ENCODE peak calls at places on chromosomes 1 and 21, in six cellular contexts. R is CD4-positive, alpha-beta T cell; K is cardiac muscle cell; B is activated T-helper 2 cell treated with anti-CD3 and anti-CD28 coated beads, Interferon-gamma antibody, Interleukin-2, Interleukin-4, amounts not matched to agents 10 μg/mL and 5 μg/mL and 100 μg/mL, durations not matched to agents 14 hours and 24 hours and 36 hours; F is nephron progenitor cell; I is MV-4-11. Y is an unnamed sample.

GRCh38 chr1:109610609-109611307 is 8.7 kb downstream of the GNAT2 start:
- DNase-seq in R (no peak), K (no peak), B (no peak), F (no peak), I (peak; percentile 16), Y (no peak)

GRCh38 chr1:204716687-204717086 is 31.1 kb upstream of the LRRN2 start:
- DNase-seq in R (no peak), K (no peak), B (no peak), F (no peak), I (no peak), Y (no peak)

GRCh38 chr1:1080951-1081310 is 6.8 kb upstream of the RNF223 start:
- DNase-seq in R (no peak), K (no peak), B (no peak), F (no peak), I (no peak), Y (peak; percentile 74)

GRCh38 chr1:157562515-157562914 is 10.2 kb upstream of the FCRL5 start:
- DNase-seq in R (no peak), K (no peak), B (no peak), F (no peak), I (no peak), Y (no peak)

GRCh38 chr1:206551985-206552325 is 44.6 kb downstream of the RASSF5 start:
- DNase-seq in R (peak; percentile 70), K (no peak), B (peak; percentile 71), F (no peak), I (no peak), Y (no peak)

GRCh38 chr21:26169061-26169610 is 1.4 kb downstream of the APP start:
- DNase-seq in R (peak; percentile 30), K (peak; percentile 79), B (peak; percentile 38), F (peak; percentile 31), I (peak; percentile 15), Y (peak; percentile 96)

GRCh38 chr21:45535341-45536081 is 6.7 kb downstream of the SLC19A1 start:
- DNase-seq in R (no peak), K (no peak), B (no peak), F (no peak), I (peak; percentile 84), Y (no peak)

GRCh38 chr1:53094533-53094919 is 32.5 kb downstream of the PODN start:
- DNase-seq in R (no peak), K (no peak), B (no peak), F (no peak), I (no peak), Y (peak; percentile 14)

GRCh38 chr1:203625623-203626189 is 926 bp upstream of the ATP2B4 start:
- DNase-seq in R (peak; percentile 55), K (peak; percentile 65), B (peak; percentile 60), F (no peak), I (peak; percentile 84), Y (no peak)

GRCh38 chr21:25385912-25386474 is 221.3 kb downstream of the MRPL39 start:
- DNase-seq in R (no peak), K (peak; percentile 77), B (no peak), F (peak; percentile 48), I (peak; percentile 49), Y (peak; percentile 66)

GRCh38 chr21:45150630-45151265 is 76.4 kb downstream of the ADARB1 start:
- DNase-seq in R (no peak), K (no peak), B (no peak), F (no peak), I (no peak), Y (no peak)

GRCh38 chr1:1142844-1143243 is 27.0 kb upstream of the C1orf159 start:
- DNase-seq in R (no peak), K (no peak), B (no peak), F (no peak), I (no peak), Y (no peak)

GRCh38 chr1:1328254-1328653 is 2.8 kb upstream of the TAS1R3 start:
- DNase-seq in R (no peak), K (no peak), B (no peak), F (no peak), I (no peak), Y (peak; percentile 73)

GRCh38 chr1:44030606-44031050 is 634 bp downstream of the SLC6A9 start:
- DNase-seq in R (no peak), K (peak; percentile 49), B (peak; percentile 23), F (peak; percentile 77), I (peak; percentile 20), Y (peak; percentile 91)

GRCh38 chr1:13813398-13814012 is 113.5 kb downstream of the PRDM2 start:
- DNase-seq in R (peak; percentile 40), K (peak; percentile 46), B (peak; percentile 32), F (peak; percentile 76), I (no peak), Y (peak; percentile 86)

GRCh38 chr1:21012937-21013336 is 163.8 kb downstream of the EIF4G3 start:
- DNase-seq in R (no peak), K (peak; percentile 56), B (no peak), F (no peak), I (no peak), Y (no peak)

GRCh38 chr1:2019162-2019542 is at the start of gene GABRD:
- DNase-seq in R (no peak), K (peak; percentile 30), B (no peak), F (peak; percentile 63), I (no peak), Y (peak; percentile 94)

GRCh38 chr1:111952258-111952657 is 37.2 kb downstream of the KCND3 start:
- DNase-seq in R (no peak), K (no peak), B (no peak), F (no peak), I (no peak), Y (peak; percentile 22)

GRCh38 chr1:154474802-154475201 is 27.2 kb upstream of the TDRD10 start:
- DNase-seq in R (no peak), K (peak; percentile 88), B (no peak), F (no peak), I (peak; percentile 40), Y (peak; percentile 90)

GRCh38 chr21:40335689-40336088 is 468.5 kb downstream of the PCP4 start:
- DNase-seq in R (no peak), K (no peak), B (no peak), F (no peak), I (no peak), Y (no peak)

GRCh38 chr1:15128520-15129313 is 24.8 kb upstream of the TMEM51 start:
- DNase-seq in R (peak; percentile 45), K (peak; percentile 79), B (peak; percentile 60), F (peak; percentile 86), I (peak; percentile 48), Y (peak; percentile 95)

GRCh38 chr1:53134961-53135734 is 7.3 kb downstream of the SLC1A7 start:
- DNase-seq in R (no peak), K (peak; percentile 91), B (no peak), F (no peak), I (no peak), Y (no peak)

GRCh38 chr1:39657923-39658485 is 13.9 kb downstream of the NT5C1A start:
- DNase-seq in R (peak; percentile 48), K (peak; percentile 83), B (peak; percentile 54), F (peak; percentile 79), I (peak; percentile 77), Y (peak; percentile 95)

GRCh38 chr1:109083495-109083894 is 7.1 kb upstream of the TMEM167B start:
- DNase-seq in R (no peak), K (no peak), B (no peak), F (no peak), I (no peak), Y (no peak)

GRCh38 chr1:226751687-226752086 is 12.6 kb upstream of the ITPKB start:
- DNase-seq in R (no peak), K (no peak), B (no peak), F (no peak), I (no peak), Y (no peak)

GRCh38 chr1:81838600-81839218 is 38.0 kb downstream of the ADGRL2 start:
- DNase-seq in R (no peak), K (no peak), B (no peak), F (no peak), I (no peak), Y (no peak)

GRCh38 chr1:39990428-39990827 is 35.5 kb downstream of the MFSD2A start:
- DNase-seq in R (no peak), K (no peak), B (no peak), F (no peak), I (no peak), Y (no peak)

GRCh38 chr1:198776602-198777029 is 137.8 kb downstream of the PTPRC start:
- DNase-seq in R (no peak), K (peak; percentile 94), B (no peak), F (no peak), I (peak; percentile 99), Y (peak; percentile 61)

GRCh38 chr1:167454304-167454928 is 63.9 kb downstream of the CD247 start:
- DNase-seq in R (no peak), K (no peak), B (no peak), F (no peak), I (no peak), Y (no peak)

GRCh38 chr1:177849130-177849529 is 120.7 kb downstream of the SEC16B start:
- DNase-seq in R (no peak), K (peak; percentile 8), B (no peak), F (no peak), I (no peak), Y (no peak)

GRCh38 chr1:152954436-152954835 is 7.4 kb downstream of the SPRR5 start:
- DNase-seq in R (no peak), K (no peak), B (no peak), F (no peak), I (no peak), Y (no peak)

GRCh38 chr1:30373471-30374399 is 349.6 kb downstream of the MATN1 start:
- DNase-seq in R (no peak), K (no peak), B (no peak), F (no peak), I (no peak), Y (peak; percentile 60)

GRCh38 chr21:43884012-43884860 is 19.2 kb downstream of the AGPAT3 start:
- DNase-seq in R (no peak), K (peak; percentile 62), B (no peak), F (no peak), I (peak; percentile 16), Y (peak; percentile 68)

GRCh38 chr21:27674037-27674436 is 707.1 kb upstream of the ADAMTS5 start:
- DNase-seq in R (no peak), K (peak; percentile 87), B (no peak), F (no peak), I (no peak), Y (peak; percentile 39)

GRCh38 chr1:85027242-85027983 is 20.9 kb downstream of the MCOLN3 start:
- DNase-seq in R (no peak), K (peak; percentile 60), B (no peak), F (no peak), I (peak; percentile 42), Y (no peak)

GRCh38 chr21:46151989-46152938 is 3.1 kb downstream of the FTCD start:
- DNase-seq in R (no peak), K (no peak), B (no peak), F (no peak), I (no peak), Y (peak; percentile 80)

GRCh38 chr1:162324391-162324790 is 52.3 kb downstream of the SPATA46 start:
- DNase-seq in R (no peak), K (no peak), B (no peak), F (no peak), I (no peak), Y (no peak)

GRCh38 chr1:170819781-170820180 is 115.6 kb upstream of the MROH9 start:
- DNase-seq in R (no peak), K (no peak), B (no peak), F (no peak), I (no peak), Y (no peak)

GRCh38 chr1:78641558-78641957 is 8.1 kb upstream of the IFI44 start:
- DNase-seq in R (no peak), K (no peak), B (no peak), F (no peak), I (no peak), Y (no peak)

Y was measured in osteoblast.